ENCODE peak calls at places on chromosomes 7 and 10, in six cellular contexts. C, M, S, P, B and A are unnamed samples. For H3K9me2, the result is how much of the 10 kb centered on the place peaks cover.

GRCh38 chr10:71543608-71544158 is 147.0 kb downstream of the CDH23 start:
- DNase-seq in C (no peak), M (no peak), S (no peak), P (no peak), B (no peak), A (no peak)

GRCh38 chr10:13839430-13839986 is 252.7 kb downstream of the PRPF18 start:
- DNase-seq in C (no peak), M (no peak), S (peak), P (no peak), B (peak), A (peak)

GRCh38 chr10:63700935-63701263 is 179.7 kb downstream of the REEP3 start:
- DNase-seq in C (no peak), M (no peak), S (no peak), P (no peak), B (no peak), A (peak)

GRCh38 chr10:4457597-4457996 is 368.4 kb upstream of the AKR1E2 start:
- DNase-seq in C (no peak), M (no peak), S (no peak), P (no peak), B (no peak), A (no peak)

GRCh38 chr7:27174077-27175004 is at the start of gene HOXA10:
- DNase-seq in C (no peak), M (peak), S (no peak), P (no peak), B (peak), A (peak)

GRCh38 chr10:120543291-120543690 is 86.3 kb downstream of the PLPP4 start:
- DNase-seq in C (no peak), M (no peak), S (no peak), P (no peak), B (no peak), A (no peak)

GRCh38 chr10:119281581-119282071 is 74.3 kb downstream of the GRK5 start:
- DNase-seq in C (no peak), M (no peak), S (no peak), P (no peak), B (no peak), A (peak)

GRCh38 chr10:71735709-71736569 is 16.4 kb upstream of the C10orf105 start:
- DNase-seq in C (peak), M (no peak), S (no peak), P (no peak), B (no peak), A (no peak)

GRCh38 chr7:148650232-148650858 is 48.4 kb upstream of the CUL1 start:
- DNase-seq in C (no peak), M (no peak), S (no peak), P (no peak), B (peak), A (peak)

GRCh38 chr7:47408675-47409074 is 173.2 kb downstream of the TNS3 start:
- DNase-seq in C (no peak), M (no peak), S (no peak), P (no peak), B (no peak), A (no peak)

GRCh38 chr7:33556471-33556870 is 348.9 kb upstream of the BMPER start:
- DNase-seq in C (no peak), M (no peak), S (no peak), P (no peak), B (no peak), A (no peak)

GRCh38 chr7:6221340-6222319 is 50.8 kb downstream of the CYTH3 start:
- DNase-seq in C (no peak), M (no peak), S (no peak), P (no peak), B (no peak), A (peak)

GRCh38 chr7:130137207-130137606 is 66.9 kb downstream of the KLHDC10 start:
- DNase-seq in C (no peak), M (no peak), S (no peak), P (no peak), B (no peak), A (no peak)

GRCh38 chr7:1662101-1662500 is 8.0 kb upstream of the ELFN1 start:
- DNase-seq in C (no peak), M (no peak), S (no peak), P (no peak), B (no peak), A (no peak)

GRCh38 chr7:542935-543789 is 23.5 kb upstream of the PDGFA start:
- DNase-seq in C (no peak), M (no peak), S (peak), P (no peak), B (peak), A (peak)

GRCh38 chr7:91537260-91538152 is 273.3 kb downstream of the FZD1 start:
- DNase-seq in C (no peak), M (peak), S (no peak), P (no peak), B (no peak), A (no peak)

GRCh38 chr7:103637080-103637479 is 191.1 kb upstream of the SLC26A5 start:
- DNase-seq in C (no peak), M (no peak), S (no peak), P (no peak), B (peak), A (peak)

GRCh38 chr7:103632005-103632639 is 186.1 kb upstream of the SLC26A5 start:
- DNase-seq in C (no peak), M (no peak), S (peak), P (no peak), B (no peak), A (no peak)

GRCh38 chr7:103630318-103630717 is 184.3 kb upstream of the SLC26A5 start:
- DNase-seq in C (no peak), M (no peak), S (no peak), P (no peak), B (peak), A (peak)

GRCh38 chr7:103636153-103636552 is 190.1 kb upstream of the SLC26A5 start:
- DNase-seq in C (no peak), M (peak), S (no peak), P (no peak), B (peak), A (peak)

DNA sequence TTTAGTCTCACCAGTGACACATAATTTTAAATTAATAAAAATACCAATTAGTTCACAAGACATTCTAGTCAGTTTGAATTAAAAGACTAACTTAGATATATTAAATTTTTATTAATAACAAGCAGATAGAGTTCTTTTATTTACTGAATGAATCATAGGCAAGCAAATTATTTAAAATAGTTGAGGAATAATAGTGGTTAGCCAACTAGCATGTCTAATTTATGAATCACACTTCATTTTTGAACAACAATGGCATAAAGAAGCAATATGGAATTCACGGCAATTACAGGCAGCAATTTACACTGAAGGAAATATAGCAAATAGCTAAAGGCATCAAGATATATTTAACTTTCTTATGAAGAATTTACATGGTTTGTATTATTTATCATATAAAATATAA is 187.0 kb upstream of the SLC26A5 start:
- DNase-seq in C (no peak), M (no peak), S (no peak), P (no peak), B (peak), A (peak)
- H3K9me2 ChIP-seq in C (under half), M (under half), S (under half), P (under half), B (under half), A (under half)

DNA sequence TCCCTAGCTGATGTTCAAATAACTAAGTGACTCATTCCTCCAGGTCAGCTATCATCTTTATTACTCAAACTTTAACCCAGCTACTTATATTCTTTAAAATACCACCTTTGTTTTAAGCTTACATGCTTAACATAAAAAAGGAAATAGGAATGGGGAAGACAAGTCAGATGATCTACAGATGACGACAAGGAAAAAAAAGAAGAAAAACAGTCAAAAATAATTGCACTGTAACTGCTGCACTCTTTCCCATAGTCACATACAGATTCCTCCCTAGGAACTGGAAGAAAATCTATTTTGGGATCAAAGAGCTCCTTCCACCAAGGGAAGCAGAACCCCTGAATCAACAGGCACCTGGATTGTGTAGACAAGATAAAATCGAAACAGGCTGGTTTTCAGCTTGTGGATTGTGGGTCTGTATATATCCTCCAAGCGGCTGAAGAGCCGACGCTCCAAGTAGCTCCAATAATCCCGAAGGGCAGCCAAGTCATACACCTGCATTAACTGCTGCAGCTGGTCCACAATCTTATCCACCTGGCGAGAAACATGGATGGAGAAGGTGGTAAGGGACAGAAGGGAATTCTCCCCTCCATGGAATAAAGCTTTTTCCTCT is 2.0 kb downstream of the WDR91 start:
- DNase-seq in C (no peak), M (no peak), S (no peak), P (no peak), B (no peak), A (no peak)
- H3K27ac ChIP-seq in C (no peak), M (no peak), S (no peak), P (no peak), B (no peak), A (no peak)

DNA sequence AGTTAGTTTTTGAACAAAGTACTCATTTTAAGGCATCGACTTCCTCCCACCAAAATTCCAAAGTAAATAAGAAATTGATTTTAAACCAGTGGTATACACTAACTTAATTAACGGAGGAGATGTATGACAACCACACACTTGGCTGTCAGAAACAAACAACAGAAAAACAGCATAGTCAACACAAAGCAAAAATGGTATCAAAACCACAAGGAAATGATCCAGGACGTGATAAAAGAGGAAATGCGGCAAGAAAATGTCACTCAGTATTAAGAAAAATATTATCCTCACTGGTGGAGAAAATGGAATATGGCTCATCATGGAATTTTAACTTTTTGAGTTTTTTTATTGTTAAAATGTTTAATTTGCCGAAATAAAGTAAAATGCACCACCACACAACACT is 17.5 kb downstream of the KIAA1549 start:
- DNase-seq in C (no peak), M (no peak), S (no peak), P (no peak), B (no peak), A (no peak)
- H3K9me2 ChIP-seq in C (under half), M (under half), S (under half), P (under half), B (under half), A (under half)

DNA sequence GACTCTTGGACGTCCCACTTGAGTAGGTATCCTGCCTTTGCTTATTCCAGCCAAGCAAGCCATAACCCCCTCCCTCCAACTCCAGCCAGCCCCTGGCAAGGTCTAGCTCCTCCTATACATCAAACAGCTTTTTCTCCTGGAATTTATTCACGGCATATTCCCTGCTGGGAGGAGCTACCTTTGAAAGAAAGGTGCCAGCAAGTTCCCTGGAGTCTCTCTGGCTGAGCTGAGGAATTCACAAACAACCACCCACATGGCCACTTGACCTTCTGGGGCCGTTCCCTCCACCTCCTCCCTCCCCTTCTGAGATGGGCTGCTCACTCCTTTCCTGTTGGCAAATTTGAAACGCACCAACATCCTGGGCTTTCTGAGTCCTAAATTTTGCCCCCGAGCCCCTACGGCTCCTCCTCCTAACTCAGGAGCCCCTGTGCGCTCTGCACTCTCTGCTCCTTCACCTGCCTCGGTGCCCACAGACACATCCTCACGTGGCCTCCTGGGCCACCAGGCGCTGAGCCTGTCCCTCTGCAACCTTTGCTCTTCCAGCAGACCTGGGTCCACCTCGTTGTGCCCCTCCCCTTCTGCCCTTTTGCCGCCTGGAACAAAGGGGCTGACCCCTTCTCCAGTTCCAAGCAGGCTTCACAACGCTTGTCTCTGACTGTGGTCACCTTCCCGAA is 48.0 kb downstream of the HSPA12A start:
- DNase-seq in C (no peak), M (peak), S (peak), P (no peak), B (no peak), A (no peak)
- H3K27ac ChIP-seq in C (no peak), M (no peak), S (no peak), P (no peak), B (no peak), A (no peak)

GRCh38 chr10:88586462-88586861 is at the start of gene LIPJ:
- DNase-seq in C (no peak), M (no peak), S (no peak), P (no peak), B (no peak), A (no peak)
- H3K9me2 ChIP-seq in C (under half), M (under half), S (under half), P (under half), B (under half), A (under half)

GRCh38 chr7:4139656-4140320 is 542.3 kb upstream of the FOXK1 start:
- DNase-seq in C (no peak), M (no peak), S (no peak), P (no peak), B (no peak), A (no peak)
- H3K27ac ChIP-seq in C (no peak), M (no peak), S (no peak), P (no peak), B (no peak), A (no peak)

GRCh38 chr10:130889240-130889639 is 422.3 kb downstream of the TCERG1L start:
- DNase-seq in C (no peak), M (no peak), S (no peak), P (no peak), B (no peak), A (no peak)
- H3K9me2 ChIP-seq in C (under half), M (under half), S (under half), P (under half), B (under half), A (under half)

GRCh38 chr10:59387951-59388431 is 25.6 kb upstream of the FAM13C start:
- DNase-seq in C (no peak), M (no peak), S (no peak), P (no peak), B (peak), A (peak)
- H3K27ac ChIP-seq in C (no peak), M (no peak), S (no peak), P (no peak), B (peak), A (peak)

GRCh38 chr7:128164061-128164954 is 76.8 kb upstream of the LEP start:
- DNase-seq in C (no peak), M (peak), S (peak), P (no peak), B (peak), A (peak)
- H3K9me2 ChIP-seq in C (under half), M (under half), S (under half), P (under half), B (under half), A (under half)

DNA sequence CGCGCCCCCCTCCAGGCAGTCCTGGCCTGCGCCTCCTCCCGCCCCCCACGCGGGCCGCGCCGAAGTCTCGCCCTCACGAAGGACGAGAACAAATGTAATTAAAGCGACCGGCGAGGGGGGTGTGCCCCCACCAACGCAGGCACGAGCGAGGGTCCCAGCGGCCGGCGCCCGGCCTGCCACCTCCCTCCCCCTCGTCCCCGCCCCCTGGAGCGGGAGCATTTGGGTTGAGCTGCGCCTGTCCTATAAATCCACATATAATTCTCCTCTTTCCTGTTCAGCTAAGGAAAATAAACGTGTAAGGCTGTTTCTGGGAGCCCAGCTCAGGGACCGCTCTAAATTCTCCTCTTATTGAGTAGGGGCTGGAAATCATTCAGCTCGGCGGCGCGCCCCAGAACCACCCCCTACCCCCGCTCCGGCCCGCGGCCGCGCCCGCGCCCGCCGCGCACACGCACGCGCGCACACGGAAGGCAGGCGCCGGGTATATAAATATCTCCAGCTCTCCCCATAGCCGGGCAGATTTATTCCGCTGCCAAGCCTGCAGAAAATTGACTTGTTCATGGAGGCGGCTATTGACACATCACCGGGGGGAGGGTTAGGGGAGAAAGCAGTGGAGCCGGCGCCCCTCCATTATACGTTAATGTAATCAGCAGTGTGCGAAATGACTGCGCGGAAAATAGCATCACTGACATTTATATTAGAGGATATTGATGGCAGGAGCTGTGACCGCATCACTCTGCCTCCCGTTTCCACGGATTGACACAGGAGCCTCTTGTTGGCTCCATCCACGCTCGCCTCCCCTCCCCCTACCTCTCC is 61.6 kb upstream of the BTRC start:
- DNase-seq in C (no peak), M (peak), S (peak), P (no peak), B (no peak), A (peak)
- H3K27ac ChIP-seq in C (no peak), M (no peak), S (no peak), P (no peak), B (no peak), A (no peak)